ENCODE peak calls at places on chromosomes 12 and 14, in six cellular contexts. F, E, R, Y, P and K are unnamed samples.

GRCh38 chr12:46390881-46391280 is 18.3 kb upstream of the SLC38A2 start:
- DNase-seq in Y (no peak), E (no peak), F (no peak), P (no peak), R (no peak), K (no peak)

GRCh38 chr14:73252491-73253322 is 15.4 kb downstream of the PAPLN start:
- DNase-seq in F (no peak), E (no peak), Y (no peak), R (peak; percentile 43), P (no peak), K (no peak)

GRCh38 chr12:70260610-70261009 is 17.4 kb downstream of the CNOT2 start:
- DNase-seq in E (no peak), Y (no peak), P (no peak), R (no peak), F (no peak), K (no peak)

GRCh38 chr14:57982802-57983201 is 116.9 kb upstream of the SLC35F4 start:
- DNase-seq in Y (no peak), R (no peak), P (peak; percentile 5), E (no peak), F (no peak), K (no peak)

GRCh38 chr12:26152507-26153102 is 27.8 kb upstream of the BHLHE41 start:
- DNase-seq in R (no peak), P (no peak), Y (no peak), F (no peak), E (peak; percentile 42), K (no peak)

GRCh38 chr14:103108749-103109207 is 14.3 kb downstream of the EXOC3L4 start:
- DNase-seq in E (no peak), R (no peak), P (peak; percentile 48), Y (no peak), F (no peak), K (no peak)

GRCh38 chr12:52976574-52977071 is 27.7 kb downstream of the KRT18 start:
- DNase-seq in E (no peak), F (no peak), Y (peak; percentile 13), P (no peak), R (no peak), K (no peak)

GRCh38 chr12:39451977-39452376 is 9.1 kb upstream of the KIF21A start:
- DNase-seq in E (no peak), F (no peak), R (no peak), P (no peak), Y (no peak), K (no peak)

GRCh38 chr12:131975228-131975627 is 25.5 kb downstream of the EP400 start:
- DNase-seq in R (no peak), Y (no peak), P (no peak), F (no peak), E (no peak), K (no peak)

GRCh38 chr14:34051966-34052657 is 101.2 kb upstream of the EGLN3 start:
- DNase-seq in R (no peak), Y (no peak), E (peak; percentile 96), F (peak; percentile 24), P (no peak), K (no peak)

GRCh38 chr14:102293784-102294183 is 11.2 kb downstream of the MOK start:
- DNase-seq in E (no peak), Y (peak; percentile 63), R (no peak), P (no peak), F (no peak), K (no peak)

GRCh38 chr14:95305940-95306339 is 13.8 kb downstream of the CLMN start:
- DNase-seq in Y (no peak), P (no peak), E (no peak), R (no peak), F (no peak), K (no peak)

GRCh38 chr12:83179999-83180398 is 493.3 kb downstream of the TMTC2 start:
- DNase-seq in R (no peak), P (no peak), Y (no peak), E (no peak), F (no peak), K (no peak)

GRCh38 chr14:81323621-81324400 is 76.3 kb downstream of the STON2 start:
- DNase-seq in F (no peak), E (peak; percentile 92), Y (no peak), P (no peak), R (peak; percentile 75), K (peak; percentile 59)

GRCh38 chr12:51678086-51678724 is 87.2 kb downstream of the SCN8A start:
- DNase-seq in F (peak; percentile 34), E (peak; percentile 69), Y (peak; percentile 44), R (no peak), P (peak; percentile 30), K (peak; percentile 34)

GRCh38 chr14:90039253-90040010 is 22.4 kb upstream of the KCNK13 start:
- DNase-seq in R (no peak), Y (no peak), F (no peak), P (no peak), E (no peak), K (no peak)

GRCh38 chr12:54749191-54749818 is 101.1 kb upstream of the DCD start:
- DNase-seq in F (peak; percentile 49), E (peak; percentile 51), Y (peak; percentile 17), P (peak; percentile 32), R (no peak), K (no peak)

GRCh38 chr12:4450551-4451112 is 5.0 kb upstream of the FGF6 start:
- DNase-seq in R (no peak), P (no peak), E (no peak), F (no peak), Y (no peak), K (no peak)

GRCh38 chr12:74449872-74450271 is 87.8 kb upstream of the ATXN7L3B start:
- DNase-seq in E (no peak), F (no peak), Y (peak; percentile 3), R (no peak), P (no peak), K (no peak)

GRCh38 chr12:19025582-19025981 is 104.0 kb upstream of the PLEKHA5 start:
- DNase-seq in Y (no peak), E (no peak), P (no peak), F (no peak), R (no peak), K (no peak)

GRCh38 chr14:51860836-51861583 is 598 bp downstream of the GNG2 start:
- DNase-seq in P (no peak), R (no peak), F (peak; percentile 25), Y (no peak), E (no peak), K (no peak)

GRCh38 chr12:83408168-83408567 is 721.5 kb downstream of the TMTC2 start:
- DNase-seq in E (no peak), F (no peak), P (no peak), Y (no peak), R (no peak), K (no peak)

GRCh38 chr12:85350356-85350755 is 70.3 kb downstream of the ALX1 start:
- DNase-seq in E (no peak), P (no peak), R (no peak), F (no peak), Y (no peak), K (no peak)

GRCh38 chr12:109947511-109947910 is 47.4 kb downstream of the TCHP start:
- DNase-seq in E (no peak), P (no peak), F (no peak), Y (no peak), R (no peak), K (no peak)

GRCh38 chr12:66403746-66404145 is 101.5 kb downstream of the HELB start:
- DNase-seq in Y (no peak), F (no peak), R (no peak), P (no peak), E (no peak), K (no peak)

GRCh38 chr14:104370256-104370870 is 209.2 kb upstream of the C14orf180 start:
- DNase-seq in P (no peak), R (no peak), F (peak; percentile 32), Y (no peak), E (peak; percentile 39), K (peak; percentile 39)

GRCh38 chr12:27614386-27614785 is 81.9 kb upstream of the REP15 start:
- DNase-seq in R (no peak), Y (no peak), E (no peak), P (no peak), F (no peak), K (no peak)

GRCh38 chr12:91994208-91994797 is 151.3 kb downstream of the BTG1 start:
- DNase-seq in E (no peak), Y (no peak), R (no peak), F (no peak), P (no peak), K (no peak)

GRCh38 chr14:26897186-26897585 is 299.4 kb upstream of the NOVA1 start:
- DNase-seq in R (no peak), P (no peak), F (no peak), E (no peak), Y (no peak), K (no peak)

GRCh38 chr12:123427036-123427769 is 9.3 kb downstream of the RILPL2 start:
- DNase-seq in P (peak; percentile 24), Y (no peak), F (peak; percentile 41), R (no peak), E (no peak), K (no peak)

GRCh38 chr14:31420013-31420318 is 384 bp downstream of the HEATR5A start:
- DNase-seq in Y (no peak), F (peak; percentile 51), E (peak; percentile 81), P (no peak), R (peak; percentile 89), K (peak; percentile 84)

GRCh38 chr14:73712540-73713141 is 1.5 kb downstream of the PNMA1 start:
- DNase-seq in P (peak; percentile 56), Y (no peak), R (no peak), E (peak; percentile 71), F (peak; percentile 55), K (no peak)

GRCh38 chr12:105279460-105280056 is 43.6 kb upstream of the APPL2 start:
- DNase-seq in R (no peak), P (peak; percentile 50), F (peak; percentile 64), E (peak; percentile 48), Y (peak; percentile 21), K (peak; percentile 33)

GRCh38 chr12:66441905-66442559 is 139.7 kb downstream of the HELB start:
- DNase-seq in R (no peak), Y (no peak), F (no peak), P (no peak), E (no peak), K (no peak)

GRCh38 chr14:49766839-49767238 is 1.1 kb upstream of the KLHDC2 start:
- DNase-seq in P (no peak), F (no peak), R (no peak), Y (no peak), E (peak; percentile 73), K (no peak)

GRCh38 chr12:6337958-6338406 is 3.9 kb downstream of the TNFRSF1A start:
- DNase-seq in F (no peak), Y (no peak), E (peak; percentile 29), R (no peak), P (no peak), K (no peak)

GRCh38 chr12:5200276-5201087 is 156.8 kb downstream of the KCNA5 start:
- DNase-seq in R (peak; percentile 78), P (peak; percentile 61), F (peak; percentile 34), E (peak; percentile 35), Y (peak; percentile 20), K (peak; percentile 62)